ENCODE peak calls at places on chromosome X, in five cellular contexts. Y is left colon, V is midbrain, N is GM23338, D is suprapubic skin. T is an unnamed sample.

GRCh38 chrX:120755066-120755846 is 120.4 kb downstream of the CT47B1 start:
- DNase-seq in Y (peak), V (no peak), N (no peak), D (no peak), T (no peak)

GRCh38 chrX:9134341-9134740 is 100.4 kb upstream of the FAM9B start:
- DNase-seq in Y (no peak), V (no peak), N (no peak), D (no peak), T (no peak)

GRCh38 chrX:134694333-134694925 is 36.2 kb upstream of the PLAC1 start:
- DNase-seq in Y (no peak), V (no peak), N (no peak), D (no peak), T (no peak)

GRCh38 chrX:103845165-103845653 is 13.2 kb upstream of the RAB9B start:
- DNase-seq in Y (peak), V (peak), N (peak), D (no peak), T (peak)

GRCh38 chrX:13716905-13717304 is 17.5 kb downstream of the TRAPPC2 start:
- DNase-seq in Y (no peak), V (no peak), N (peak), D (no peak), T (no peak)

GRCh38 chrX:23066588-23067281 is 67.0 kb downstream of the DDX53 start:
- DNase-seq in Y (no peak), V (no peak), N (no peak), D (no peak), T (no peak)

GRCh38 chrX:124862304-124862703 is 457.4 kb upstream of the TEX13C start:
- DNase-seq in Y (no peak), V (no peak), N (no peak), D (no peak), T (no peak)

GRCh38 chrX:139423186-139423585 is 107.4 kb upstream of the F9 start:
- DNase-seq in Y (no peak), V (no peak), N (no peak), D (no peak), T (no peak)

GRCh38 chrX:132909643-132910042 is 48.8 kb downstream of the HS6ST2 start:
- DNase-seq in Y (no peak), V (no peak), N (no peak), D (no peak), T (no peak)

GRCh38 chrX:78104447-78105176 is 564 bp downstream of the PGK1 start:
- DNase-seq in Y (peak), V (peak), N (peak), D (peak), T (peak)

GRCh38 chrX:53704294-53704693 is 17.8 kb upstream of the HUWE1 start:
- DNase-seq in Y (no peak), V (no peak), N (no peak), D (no peak), T (no peak)

GRCh38 chrX:119885554-119886428 is 9.9 kb upstream of the AKAP14 start:
- DNase-seq in Y (no peak), V (no peak), N (peak), D (no peak), T (peak)

GRCh38 chrX:115968436-115969252 is 201.9 kb upstream of the AGTR2 start:
- DNase-seq in Y (peak), V (peak), N (peak), D (no peak), T (peak)

GRCh38 chrX:110208092-110208491 is 109.8 kb downstream of the AMMECR1 start:
- DNase-seq in Y (no peak), V (no peak), N (no peak), D (no peak), T (no peak)

GRCh38 chrX:40685352-40685918 is 38.1 kb upstream of the CXorf38 start:
- DNase-seq in Y (no peak), V (no peak), N (no peak), D (no peak), T (no peak)

GRCh38 chrX:8484360-8484759 is 19.7 kb downstream of the VCX3B start:
- DNase-seq in Y (no peak), V (no peak), N (no peak), D (no peak), T (no peak)

GRCh38 chrX:11135483-11136185 is 24.5 kb downstream of the HCCS start:
- DNase-seq in Y (no peak), V (no peak), N (no peak), D (no peak), T (peak)

GRCh38 chrX:42776195-42776594 is 1.8 kb downstream of the PPP1R2C start:
- DNase-seq in Y (no peak), V (no peak), N (no peak), D (no peak), T (no peak)

GRCh38 chrX:129139837-129140679 is 383.2 kb downstream of the SMARCA1 start:
- DNase-seq in Y (no peak), V (no peak), N (no peak), D (no peak), T (no peak)

GRCh38 chrX:108271397-108271787 is 166.8 kb downstream of the COL4A6 start:
- DNase-seq in Y (no peak), V (no peak), N (no peak), D (no peak), T (no peak)

GRCh38 chrX:334971-335757 is 16.6 kb upstream of the GTPBP6 start:
- DNase-seq in Y (peak), V (no peak), N (no peak), D (no peak), T (no peak)

GRCh38 chrX:23548164-23548563 is 119.1 kb upstream of the PRDX4 start:
- DNase-seq in Y (no peak), V (no peak), N (no peak), D (no peak), T (no peak)

GRCh38 chrX:21493226-21493850 is 119.1 kb downstream of the CNKSR2 start:
- DNase-seq in Y (no peak), V (no peak), N (no peak), D (no peak), T (no peak)

GRCh38 chrX:110284159-110284558 is 33.7 kb downstream of the AMMECR1 start:
- DNase-seq in Y (no peak), V (no peak), N (no peak), D (no peak), T (no peak)

GRCh38 chrX:42920752-42921151 is 142.8 kb upstream of the PPP1R2C start:
- DNase-seq in Y (no peak), V (no peak), N (no peak), D (no peak), T (no peak)

GRCh38 chrX:46256875-46257274 is 288.3 kb downstream of the ZNF674 start:
- DNase-seq in Y (no peak), V (no peak), N (no peak), D (no peak), T (no peak)

GRCh38 chrX:114924846-114925245 is 92.6 kb downstream of the IL13RA2 start:
- DNase-seq in Y (no peak), V (no peak), N (peak), D (no peak), T (no peak)

GRCh38 chrX:19833034-19833677 is 54.2 kb downstream of the SH3KBP1 start:
- DNase-seq in Y (no peak), V (no peak), N (no peak), D (no peak), T (no peak)

GRCh38 chrX:129043138-129043537 is 480.2 kb downstream of the SMARCA1 start:
- DNase-seq in Y (no peak), V (no peak), N (no peak), D (no peak), T (no peak)

GRCh38 chrX:23341452-23341851 is 6.8 kb downstream of the PTCHD1 start:
- DNase-seq in Y (no peak), V (no peak), N (no peak), D (no peak), T (no peak)

GRCh38 chrX:64662876-64663275 is 267.6 kb upstream of the MTMR8 start:
- DNase-seq in Y (no peak), V (no peak), N (peak), D (no peak), T (no peak)

GRCh38 chrX:101287402-101287801 is 3.7 kb downstream of the TAF7L start:
- DNase-seq in Y (no peak), V (peak), N (peak), D (no peak), T (peak)

T was measured in globus pallidus.